ENCODE peak calls at places on chromosome 11, in ten cellular contexts. One of them, this sample, is unnamed.

GRCh38 chr11:748007-748359 is 719 bp downstream of the TALDO1 start:
- DNase-seq in lung: no peak
- DNase-seq in cardiac muscle cell: peak; percentile 34
- DNase-seq in stomach: no peak
- DNase-seq in pancreas: no peak
- DNase-seq in effector memory CD4-positive, alpha-beta T cell: no peak
- DNase-seq in thoracic aorta: no peak
- DNase-seq in small intestine: no peak
- DNase-seq in iPS DF 6.9: no peak
- DNase-seq in uterus: no peak
- DNase-seq in this sample: no peak

GRCh38 chr11:69746780-69747742 is 28.1 kb downstream of the FGF4 start:
- DNase-seq in cardiac muscle cell: peak; percentile 38
- DNase-seq in lung: no peak
- DNase-seq in effector memory CD4-positive, alpha-beta T cell: no peak
- DNase-seq in small intestine: no peak
- DNase-seq in uterus: no peak
- DNase-seq in stomach: no peak
- DNase-seq in iPS DF 6.9: no peak
- DNase-seq in pancreas: no peak
- DNase-seq in thoracic aorta: no peak
- DNase-seq in this sample: no peak

GRCh38 chr11:72773696-72774095 is 20.2 kb downstream of the STARD10 start:
- DNase-seq in uterus: no peak
- DNase-seq in thoracic aorta: no peak
- DNase-seq in iPS DF 6.9: no peak
- DNase-seq in small intestine: no peak
- DNase-seq in stomach: no peak
- DNase-seq in effector memory CD4-positive, alpha-beta T cell: no peak
- DNase-seq in pancreas: no peak
- DNase-seq in cardiac muscle cell: no peak
- DNase-seq in lung: no peak
- DNase-seq in this sample: no peak

GRCh38 chr11:73888244-73888643 is 11.4 kb downstream of the PAAF1 start:
- DNase-seq in iPS DF 6.9: no peak
- DNase-seq in pancreas: no peak
- DNase-seq in lung: no peak
- DNase-seq in uterus: no peak
- DNase-seq in stomach: no peak
- DNase-seq in small intestine: no peak
- DNase-seq in effector memory CD4-positive, alpha-beta T cell: no peak
- DNase-seq in thoracic aorta: no peak
- DNase-seq in cardiac muscle cell: no peak
- DNase-seq in this sample: no peak

GRCh38 chr11:64856382-64857227 is 12.2 kb upstream of the CDC42BPG start:
- DNase-seq in effector memory CD4-positive, alpha-beta T cell: peak; percentile 47
- DNase-seq in stomach: peak; percentile 82
- DNase-seq in thoracic aorta: peak; percentile 89
- DNase-seq in uterus: peak; percentile 63
- DNase-seq in pancreas: no peak
- DNase-seq in lung: peak; percentile 80
- DNase-seq in cardiac muscle cell: peak; percentile 62
- DNase-seq in iPS DF 6.9: no peak
- DNase-seq in small intestine: peak; percentile 87
- DNase-seq in this sample: no peak

GRCh38 chr11:114135737-114136151 is 76.2 kb downstream of the ZBTB16 start:
- DNase-seq in iPS DF 6.9: no peak
- DNase-seq in uterus: no peak
- DNase-seq in cardiac muscle cell: peak; percentile 80
- DNase-seq in stomach: no peak
- DNase-seq in lung: no peak
- DNase-seq in thoracic aorta: no peak
- DNase-seq in small intestine: no peak
- DNase-seq in pancreas: no peak
- DNase-seq in effector memory CD4-positive, alpha-beta T cell: no peak
- DNase-seq in this sample: no peak

GRCh38 chr11:8095356-8095755 is 14.3 kb downstream of the TUB start:
- DNase-seq in effector memory CD4-positive, alpha-beta T cell: no peak
- DNase-seq in cardiac muscle cell: no peak
- DNase-seq in pancreas: no peak
- DNase-seq in uterus: no peak
- DNase-seq in stomach: peak; percentile 5
- DNase-seq in small intestine: no peak
- DNase-seq in iPS DF 6.9: no peak
- DNase-seq in thoracic aorta: no peak
- DNase-seq in lung: no peak
- DNase-seq in this sample: no peak

GRCh38 chr11:68032997-68033707 is 2.7 kb downstream of the NDUFS8 start:
- DNase-seq in lung: no peak
- DNase-seq in cardiac muscle cell: no peak
- DNase-seq in thoracic aorta: no peak
- DNase-seq in uterus: no peak
- DNase-seq in small intestine: no peak
- DNase-seq in stomach: no peak
- DNase-seq in iPS DF 6.9: no peak
- DNase-seq in pancreas: peak; percentile 41
- DNase-seq in effector memory CD4-positive, alpha-beta T cell: no peak
- DNase-seq in this sample: no peak

GRCh38 chr11:108929241-108929640 is 264.4 kb downstream of the DDX10 start:
- DNase-seq in effector memory CD4-positive, alpha-beta T cell: no peak
- DNase-seq in small intestine: no peak
- DNase-seq in lung: no peak
- DNase-seq in thoracic aorta: no peak
- DNase-seq in stomach: no peak
- DNase-seq in iPS DF 6.9: no peak
- DNase-seq in pancreas: no peak
- DNase-seq in uterus: no peak
- DNase-seq in cardiac muscle cell: peak; percentile 91
- DNase-seq in this sample: no peak

GRCh38 chr11:71437399-71437798 is 10.8 kb downstream of the DHCR7 start:
- DNase-seq in uterus: no peak
- DNase-seq in thoracic aorta: no peak
- DNase-seq in cardiac muscle cell: no peak
- DNase-seq in stomach: no peak
- DNase-seq in iPS DF 6.9: no peak
- DNase-seq in effector memory CD4-positive, alpha-beta T cell: no peak
- DNase-seq in pancreas: peak; percentile 33
- DNase-seq in small intestine: no peak
- DNase-seq in lung: no peak
- DNase-seq in this sample: no peak

GRCh38 chr11:62497132-62497915 is 49.3 kb downstream of the AHNAK start:
- DNase-seq in lung: no peak
- DNase-seq in effector memory CD4-positive, alpha-beta T cell: no peak
- DNase-seq in thoracic aorta: no peak
- DNase-seq in iPS DF 6.9: no peak
- DNase-seq in pancreas: no peak
- DNase-seq in uterus: no peak
- DNase-seq in small intestine: peak; percentile 93
- DNase-seq in stomach: peak; percentile 28
- DNase-seq in cardiac muscle cell: peak; percentile 74
- DNase-seq in this sample: no peak

GRCh38 chr11:33553486-33553885 is 147.1 kb downstream of the C11orf91 start:
- DNase-seq in pancreas: no peak
- DNase-seq in cardiac muscle cell: no peak
- DNase-seq in iPS DF 6.9: no peak
- DNase-seq in uterus: no peak
- DNase-seq in lung: no peak
- DNase-seq in stomach: no peak
- DNase-seq in thoracic aorta: no peak
- DNase-seq in small intestine: peak; percentile 29
- DNase-seq in effector memory CD4-positive, alpha-beta T cell: no peak
- DNase-seq in this sample: no peak

GRCh38 chr11:72684236-72684912 is 10.2 kb upstream of the PDE2A start:
- DNase-seq in pancreas: peak; percentile 56
- DNase-seq in cardiac muscle cell: peak; percentile 50
- DNase-seq in lung: peak; percentile 63
- DNase-seq in uterus: peak; percentile 68
- DNase-seq in iPS DF 6.9: no peak
- DNase-seq in small intestine: peak; percentile 52
- DNase-seq in effector memory CD4-positive, alpha-beta T cell: no peak
- DNase-seq in stomach: peak; percentile 68
- DNase-seq in thoracic aorta: peak; percentile 21
- DNase-seq in this sample: peak; percentile 66

GRCh38 chr11:70095541-70096252 is 17.6 kb downstream of the ANO1 start:
- DNase-seq in uterus: peak; percentile 70
- DNase-seq in pancreas: no peak
- DNase-seq in iPS DF 6.9: no peak
- DNase-seq in lung: no peak
- DNase-seq in small intestine: no peak
- DNase-seq in thoracic aorta: no peak
- DNase-seq in cardiac muscle cell: no peak
- DNase-seq in stomach: no peak
- DNase-seq in effector memory CD4-positive, alpha-beta T cell: no peak
- DNase-seq in this sample: no peak

GRCh38 chr11:69005183-69005630 is 7.8 kb downstream of the MRGPRF start:
- DNase-seq in lung: no peak
- DNase-seq in stomach: no peak
- DNase-seq in cardiac muscle cell: no peak
- DNase-seq in effector memory CD4-positive, alpha-beta T cell: no peak
- DNase-seq in thoracic aorta: no peak
- DNase-seq in pancreas: no peak
- DNase-seq in uterus: peak; percentile 22
- DNase-seq in iPS DF 6.9: no peak
- DNase-seq in small intestine: no peak
- DNase-seq in this sample: no peak

GRCh38 chr11:15968461-15969130 is 387.8 kb downstream of the SOX6 start:
- DNase-seq in pancreas: no peak
- DNase-seq in thoracic aorta: no peak
- DNase-seq in cardiac muscle cell: peak; percentile 34
- DNase-seq in uterus: no peak
- DNase-seq in small intestine: peak; percentile 26
- DNase-seq in iPS DF 6.9: no peak
- DNase-seq in effector memory CD4-positive, alpha-beta T cell: no peak
- DNase-seq in lung: no peak
- DNase-seq in stomach: no peak
- DNase-seq in this sample: no peak

GRCh38 chr11:23502821-23503220 is 642.5 kb upstream of the CCDC179 start:
- DNase-seq in uterus: no peak
- DNase-seq in thoracic aorta: no peak
- DNase-seq in effector memory CD4-positive, alpha-beta T cell: no peak
- DNase-seq in lung: no peak
- DNase-seq in stomach: no peak
- DNase-seq in pancreas: no peak
- DNase-seq in small intestine: no peak
- DNase-seq in iPS DF 6.9: no peak
- DNase-seq in cardiac muscle cell: no peak
- DNase-seq in this sample: no peak

GRCh38 chr11:122754028-122754427 is 84.3 kb upstream of the CRTAM start:
- DNase-seq in cardiac muscle cell: no peak
- DNase-seq in pancreas: no peak
- DNase-seq in lung: no peak
- DNase-seq in iPS DF 6.9: no peak
- DNase-seq in stomach: no peak
- DNase-seq in effector memory CD4-positive, alpha-beta T cell: no peak
- DNase-seq in small intestine: no peak
- DNase-seq in uterus: no peak
- DNase-seq in thoracic aorta: no peak
- DNase-seq in this sample: no peak

GRCh38 chr11:95318459-95318858 is 87.5 kb upstream of the SESN3 start:
- DNase-seq in pancreas: no peak
- DNase-seq in lung: no peak
- DNase-seq in cardiac muscle cell: peak; percentile 46
- DNase-seq in stomach: no peak
- DNase-seq in thoracic aorta: no peak
- DNase-seq in small intestine: no peak
- DNase-seq in uterus: no peak
- DNase-seq in effector memory CD4-positive, alpha-beta T cell: no peak
- DNase-seq in iPS DF 6.9: no peak
- DNase-seq in this sample: no peak

GRCh38 chr11:45592581-45592980 is 72.8 kb downstream of the CHST1 start:
- DNase-seq in effector memory CD4-positive, alpha-beta T cell: no peak
- DNase-seq in small intestine: no peak
- DNase-seq in stomach: no peak
- DNase-seq in uterus: no peak
- DNase-seq in iPS DF 6.9: no peak
- DNase-seq in pancreas: no peak
- DNase-seq in cardiac muscle cell: no peak
- DNase-seq in lung: no peak
- DNase-seq in thoracic aorta: no peak
- DNase-seq in this sample: no peak

GRCh38 chr11:24515632-24516031 is 18.8 kb downstream of the LUZP2 start:
- DNase-seq in effector memory CD4-positive, alpha-beta T cell: no peak
- DNase-seq in small intestine: no peak
- DNase-seq in thoracic aorta: no peak
- DNase-seq in uterus: no peak
- DNase-seq in pancreas: no peak
- DNase-seq in stomach: no peak
- DNase-seq in iPS DF 6.9: no peak
- DNase-seq in lung: no peak
- DNase-seq in cardiac muscle cell: no peak
- DNase-seq in this sample: peak; percentile 31

GRCh38 chr11:17668166-17668565 is 51.2 kb upstream of the MYOD1 start:
- DNase-seq in cardiac muscle cell: no peak
- DNase-seq in iPS DF 6.9: no peak
- DNase-seq in thoracic aorta: no peak
- DNase-seq in small intestine: no peak
- DNase-seq in effector memory CD4-positive, alpha-beta T cell: no peak
- DNase-seq in pancreas: no peak
- DNase-seq in stomach: no peak
- DNase-seq in lung: no peak
- DNase-seq in uterus: no peak
- DNase-seq in this sample: no peak
- H3K27me3 ChIP-seq in cardiac muscle cell: peaks cover 28% of the 10 kb centered on the region
- H3K27me3 ChIP-seq in iPS DF 6.9: no peaks in the 10 kb centered on the region
- H3K27me3 ChIP-seq in thoracic aorta: no peaks in the 10 kb centered on the region
- H3K27me3 ChIP-seq in small intestine: peaks cover 9% of the 10 kb centered on the region
- H3K27me3 ChIP-seq in effector memory CD4-positive, alpha-beta T cell: no peaks in the 10 kb centered on the region
- H3K27me3 ChIP-seq in pancreas: no peaks in the 10 kb centered on the region
- H3K27me3 ChIP-seq in stomach: peaks cover 18% of the 10 kb centered on the region
- H3K27me3 ChIP-seq in lung: no peaks in the 10 kb centered on the region
- H3K27me3 ChIP-seq in uterus: no peaks in the 10 kb centered on the region
- H3K27me3 ChIP-seq in this sample: peaks cover 4% of the 10 kb centered on the region

GRCh38 chr11:35183526-35183925 is 44.6 kb downstream of the CD44 start:
- DNase-seq in pancreas: no peak
- DNase-seq in lung: no peak
- DNase-seq in thoracic aorta: no peak
- DNase-seq in iPS DF 6.9: no peak
- DNase-seq in small intestine: no peak
- DNase-seq in stomach: no peak
- DNase-seq in effector memory CD4-positive, alpha-beta T cell: no peak
- DNase-seq in uterus: no peak
- DNase-seq in cardiac muscle cell: no peak
- DNase-seq in this sample: no peak
- H3K4me1 ChIP-seq in pancreas: no peaks in the 10 kb centered on the region
- H3K4me1 ChIP-seq in lung: peaks cover 4% of the 10 kb centered on the region
- H3K4me1 ChIP-seq in thoracic aorta: peaks cover 33% of the 10 kb centered on the region
- H3K4me1 ChIP-seq in iPS DF 6.9: peaks cover 6% of the 10 kb centered on the region
- H3K4me1 ChIP-seq in small intestine: peaks cover 6% of the 10 kb centered on the region
- H3K4me1 ChIP-seq in stomach: peaks cover 16% of the 10 kb centered on the region
- H3K4me1 ChIP-seq in effector memory CD4-positive, alpha-beta T cell: peaks cover 52% of the 10 kb centered on the region
- H3K4me1 ChIP-seq in uterus: peaks cover 11% of the 10 kb centered on the region
- H3K4me1 ChIP-seq in cardiac muscle cell: peaks cover 11% of the 10 kb centered on the region
- H3K4me1 ChIP-seq in this sample: peaks cover 7% of the 10 kb centered on the region

GRCh38 chr11:120254788-120255518 is 15.0 kb downstream of the POU2F3 start:
- DNase-seq in iPS DF 6.9: peak; percentile 72
- DNase-seq in effector memory CD4-positive, alpha-beta T cell: no peak
- DNase-seq in lung: no peak
- DNase-seq in small intestine: no peak
- DNase-seq in pancreas: no peak
- DNase-seq in stomach: no peak
- DNase-seq in uterus: no peak
- DNase-seq in cardiac muscle cell: no peak
- DNase-seq in thoracic aorta: no peak
- DNase-seq in this sample: no peak
- H3K27me3 ChIP-seq in iPS DF 6.9: no peaks in the 10 kb centered on the region
- H3K27me3 ChIP-seq in effector memory CD4-positive, alpha-beta T cell: no peaks in the 10 kb centered on the region
- H3K27me3 ChIP-seq in lung: peaks cover 2% of the 10 kb centered on the region
- H3K27me3 ChIP-seq in small intestine: peaks cover 11% of the 10 kb centered on the region
- H3K27me3 ChIP-seq in pancreas: no peaks in the 10 kb centered on the region
- H3K27me3 ChIP-seq in stomach: peaks cover 92% of the 10 kb centered on the region
- H3K27me3 ChIP-seq in uterus: no peaks in the 10 kb centered on the region
- H3K27me3 ChIP-seq in cardiac muscle cell: peaks cover 38% of the 10 kb centered on the region
- H3K27me3 ChIP-seq in thoracic aorta: no peaks in the 10 kb centered on the region
- H3K27me3 ChIP-seq in this sample: peaks cover 27% of the 10 kb centered on the region

GRCh38 chr11:2718817-2719438 is 19.1 kb upstream of the KCNQ1OT1 start:
- DNase-seq in effector memory CD4-positive, alpha-beta T cell: no peak
- DNase-seq in cardiac muscle cell: no peak
- DNase-seq in stomach: no peak
- DNase-seq in thoracic aorta: no peak
- DNase-seq in uterus: no peak
- DNase-seq in lung: no peak
- DNase-seq in pancreas: no peak
- DNase-seq in small intestine: no peak
- DNase-seq in iPS DF 6.9: no peak
- DNase-seq in this sample: no peak
- H3K4me1 ChIP-seq in effector memory CD4-positive, alpha-beta T cell: no peaks in the 10 kb centered on the region
- H3K4me1 ChIP-seq in cardiac muscle cell: peaks cover 11% of the 10 kb centered on the region
- H3K4me1 ChIP-seq in stomach: no peaks in the 10 kb centered on the region
- H3K4me1 ChIP-seq in thoracic aorta: no peaks in the 10 kb centered on the region
- H3K4me1 ChIP-seq in uterus: peaks cover 14% of the 10 kb centered on the region
- H3K4me1 ChIP-seq in lung: no peaks in the 10 kb centered on the region
- H3K4me1 ChIP-seq in pancreas: no peaks in the 10 kb centered on the region
- H3K4me1 ChIP-seq in small intestine: no peaks in the 10 kb centered on the region
- H3K4me1 ChIP-seq in iPS DF 6.9: peaks cover 5% of the 10 kb centered on the region
- H3K4me1 ChIP-seq in this sample: no peaks in the 10 kb centered on the region